ENCODE peak calls at places on chromosome 4, in five cellular contexts. Z is brain microvascular endothelial cell, X is endothelial cell of umbilical vein, N is K562, J is GM23338. O is an unnamed sample.

GRCh38 chr4:73248416-73248815 is 10.2 kb downstream of the ANKRD17 start:
- DNase-seq in J (no peak), X (no peak), Z (no peak), N (no peak), O (no peak)

GRCh38 chr4:37662861-37663390 is 23.2 kb downstream of the RELL1 start:
- DNase-seq in J (peak; percentile 12), Z (peak; percentile 26), N (no peak), X (no peak), O (no peak)

GRCh38 chr4:176435891-176436499 is 116.2 kb downstream of the SPCS3 start:
- DNase-seq in X (no peak), J (no peak), N (no peak), Z (no peak), O (no peak)

GRCh38 chr4:110085131-110085530 is 113.3 kb downstream of the ELOVL6 start:
- DNase-seq in X (peak; percentile 59), J (no peak), Z (peak; percentile 45), N (no peak), O (no peak)

GRCh38 chr4:137125011-137125410 is 407.3 kb downstream of the PCDH18 start:
- DNase-seq in N (no peak), X (no peak), Z (peak; percentile 64), J (no peak), O (no peak)

GRCh38 chr4:154506253-154506652 is 14.7 kb upstream of the DCHS2 start:
- DNase-seq in Z (peak; percentile 36), N (peak; percentile 29), X (peak; percentile 24), J (peak; percentile 73), O (no peak)

GRCh38 chr4:20624783-20625364 is 75.4 kb upstream of the PACRGL start:
- DNase-seq in Z (peak; percentile 40), N (no peak), X (peak; percentile 38), J (no peak), O (no peak)

GRCh38 chr4:112109455-112110425 is 35.5 kb upstream of the FAM241A start:
- DNase-seq in Z (peak; percentile 25), X (peak; percentile 86), J (no peak), N (no peak), O (no peak)

GRCh38 chr4:95637047-95637600 is 88.4 kb upstream of the UNC5C start:
- DNase-seq in N (no peak), J (peak; percentile 79), X (peak; percentile 46), Z (peak; percentile 16), O (no peak)

GRCh38 chr4:2251073-2251794 is 9.3 kb upstream of the HAUS3 start:
- DNase-seq in N (no peak), X (no peak), J (no peak), Z (no peak), O (no peak)

GRCh38 chr4:98617358-98618047 is 40.9 kb downstream of the TSPAN5 start:
- DNase-seq in N (no peak), X (peak; percentile 49), J (no peak), Z (no peak), O (no peak)

GRCh38 chr4:157804986-157805385 is 367.8 kb downstream of the GASK1B start:
- DNase-seq in X (peak; percentile 19), Z (no peak), N (no peak), J (peak; percentile 48), O (no peak)

GRCh38 chr4:38242110-38242509 is 281.9 kb downstream of the PTTG2 start:
- DNase-seq in Z (no peak), J (no peak), N (no peak), X (no peak), O (no peak)

GRCh38 chr4:67030636-67031035 is 514.7 kb downstream of the CENPC start:
- DNase-seq in Z (peak; percentile 27), X (peak; percentile 32), N (no peak), J (no peak), O (no peak)

GRCh38 chr4:38145741-38146140 is 185.5 kb downstream of the PTTG2 start:
- DNase-seq in J (no peak), Z (peak; percentile 82), N (no peak), X (no peak), O (no peak)

GRCh38 chr4:87103086-87103485 is 117.3 kb downstream of the KLHL8 start:
- DNase-seq in Z (peak; percentile 29), X (no peak), J (no peak), N (no peak), O (no peak)

GRCh38 chr4:46425775-46426400 is 36.0 kb upstream of the GABRA2 start:
- DNase-seq in N (no peak), X (no peak), Z (no peak), J (no peak), O (no peak)

GRCh38 chr4:157013656-157014055 is 42.1 kb upstream of the PDGFC start:
- DNase-seq in N (no peak), X (no peak), J (no peak), Z (peak; percentile 49), O (no peak)

GRCh38 chr4:127403523-127404084 is 229.2 kb upstream of the INTU start:
- DNase-seq in X (no peak), J (no peak), N (no peak), Z (no peak), O (no peak)

GRCh38 chr4:7066006-7066405 is 1.9 kb downstream of the GRPEL1 start:
- DNase-seq in J (no peak), N (no peak), Z (no peak), X (no peak), O (no peak)
- H3K4me3 ChIP-seq in J (peak overlapping the region; percentile 72), N (peak overlapping the region; percentile 58), Z (no peak overlapping the region), X (no peak overlapping the region), O (peak overlapping the region; percentile 84)

DNA sequence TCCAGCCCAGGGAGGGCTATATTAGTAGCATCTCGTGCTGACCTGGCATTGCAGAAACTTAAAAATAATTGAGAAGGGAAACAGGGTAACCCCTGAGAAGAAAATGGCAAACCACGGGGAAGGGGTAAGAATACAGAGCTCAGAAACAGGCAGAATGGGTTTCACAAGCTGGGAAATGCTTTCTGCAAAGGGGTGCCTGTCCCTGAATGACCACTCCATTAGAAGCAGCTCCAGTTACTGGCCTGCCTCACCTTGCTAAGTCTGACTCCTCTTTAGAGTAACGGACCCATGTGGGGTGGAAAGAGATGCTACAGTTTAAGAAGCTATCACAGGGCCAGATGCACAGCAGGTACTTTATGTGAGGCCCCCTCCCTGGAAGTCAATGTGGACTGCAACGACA is 2.5 kb downstream of the WDR1 start:
- DNase-seq in Z (no peak), X (no peak), N (no peak), J (no peak), O (no peak)
- H3K4me3 ChIP-seq in Z (peak overlapping the region; percentile 22), X (no peak overlapping the region), N (no peak overlapping the region), J (no peak overlapping the region), O (no peak overlapping the region)

DNA sequence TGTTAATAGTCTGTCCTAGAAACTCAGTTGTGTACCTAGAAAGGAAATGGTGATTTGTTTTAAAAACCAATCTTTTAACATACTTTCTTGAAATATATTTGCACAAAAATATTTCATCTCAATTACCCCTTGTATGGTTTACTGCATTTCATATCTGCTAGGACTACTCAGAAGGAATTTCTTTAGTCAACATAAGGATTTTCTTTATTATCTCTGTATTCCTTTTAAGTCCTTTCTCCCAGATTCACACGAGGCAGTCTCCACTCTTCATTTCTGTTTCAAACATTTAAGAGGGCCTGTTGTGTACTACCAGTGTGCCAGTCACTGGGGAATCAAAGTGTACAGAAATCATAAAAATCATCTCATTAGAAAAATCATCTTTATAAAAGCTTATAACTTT is 28.8 kb downstream of the NFKB1 start:
- DNase-seq in N (no peak), X (no peak), Z (no peak), J (no peak), O (no peak)
- H3K4me3 ChIP-seq in N (no peak overlapping the region), X (no peak overlapping the region), Z (no peak overlapping the region), J (no peak overlapping the region), O (no peak overlapping the region)

GRCh38 chr4:152352215-152352614 is 183.7 kb downstream of the FBXW7 start:
- DNase-seq in X (no peak), J (no peak), N (no peak), Z (no peak), O (no peak)
- H3K4me3 ChIP-seq in X (peak overlapping the region; percentile 28), J (no peak overlapping the region), N (no peak overlapping the region), Z (peak overlapping the region; percentile 56), O (peak overlapping the region; percentile 26)

DNA sequence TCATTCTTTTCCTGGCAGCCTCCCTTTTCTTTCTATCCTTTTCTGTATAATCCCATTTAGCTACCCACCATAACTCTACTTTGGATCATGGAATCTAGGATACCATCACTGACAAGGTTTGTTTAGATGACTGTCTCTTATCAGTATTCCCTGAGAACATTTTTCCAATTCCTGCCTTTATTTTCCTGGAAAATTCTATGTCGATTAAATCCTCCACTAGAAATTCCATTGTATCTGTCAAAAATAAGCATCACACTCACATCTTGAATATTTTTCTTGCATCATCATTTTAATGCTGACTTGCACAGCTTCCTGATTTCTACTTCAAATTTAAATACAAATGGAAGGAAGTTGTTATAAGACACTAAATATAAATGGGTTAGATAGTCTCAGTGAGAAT is 20.2 kb downstream of the TRIM2 start:
- DNase-seq in N (no peak), X (no peak), J (no peak), Z (no peak), O (no peak)
- H3K4me3 ChIP-seq in N (no peak overlapping the region), X (no peak overlapping the region), J (no peak overlapping the region), Z (no peak overlapping the region), O (no peak overlapping the region)

GRCh38 chr4:984336-985054 is 2.3 kb upstream of the IDUA start:
- DNase-seq in Z (no peak), J (no peak), N (no peak), X (no peak), O (no peak)
- H3K4me3 ChIP-seq in Z (no peak overlapping the region), J (peak overlapping the region; percentile 48), N (no peak overlapping the region), X (no peak overlapping the region), O (peak overlapping the region; percentile 21)

GRCh38 chr4:76716020-76716419 is 181.9 kb downstream of the SOWAHB start:
- DNase-seq in Z (no peak), X (no peak), J (no peak), N (no peak), O (no peak)

GRCh38 chr4:76717431-76717830 is 180.5 kb downstream of the SOWAHB start:
- DNase-seq in X (no peak), J (no peak), Z (no peak), N (no peak), O (no peak)

GRCh38 chr4:76716658-76717057 is 181.3 kb downstream of the SOWAHB start:
- DNase-seq in Z (no peak), N (no peak), J (no peak), X (no peak), O (no peak)

GRCh38 chr4:76712564-76712963 is 185.4 kb downstream of the SOWAHB start:
- DNase-seq in J (no peak), N (no peak), X (no peak), Z (no peak), O (no peak)

GRCh38 chr4:76714226-76714625 is 183.7 kb downstream of the SOWAHB start:
- DNase-seq in Z (no peak), J (no peak), X (no peak), N (no peak), O (no peak)
- H3K4me3 ChIP-seq in Z (no peak overlapping the region), J (no peak overlapping the region), X (no peak overlapping the region), N (no peak overlapping the region), O (no peak overlapping the region)

GRCh38 chr4:15694431-15694830 is 8.4 kb upstream of the BST1 start:
- DNase-seq in Z (no peak), J (no peak), N (no peak), X (no peak), O (no peak)
- H3K4me3 ChIP-seq in Z (no peak overlapping the region), J (no peak overlapping the region), N (no peak overlapping the region), X (no peak overlapping the region), O (no peak overlapping the region)

O was measured in Panc1.